ENCODE peak calls at places on chromosomes 2 and 18, in six cellular contexts. S is GM12878, U is K562, Q is HepG2, R is HCT116, E is H1. M is an unnamed sample. For H3K36me3 and H3K4me1, the result is how much of the 10 kb centered on the place peaks cover.

GRCh38 chr2:11796190-11797171 is 50.0 kb downstream of the LPIN1 start:
- DNase-seq in Q (no peak), R (no peak), S (no peak), U (no peak), E (no peak), M (no peak)

GRCh38 chr2:187922841-187923240 is 368.6 kb upstream of the TFPI start:
- DNase-seq in E (no peak), U (no peak), Q (no peak), S (no peak), R (no peak), M (no peak)

GRCh38 chr2:31962757-31963361 is 47.9 kb downstream of the MEMO1 start:
- DNase-seq in E (no peak), U (no peak), R (no peak), Q (no peak), S (no peak), M (no peak)

GRCh38 chr18:23378470-23378764 is 74.7 kb upstream of the RIOK3 start:
- DNase-seq in E (no peak), S (no peak), R (no peak), Q (no peak), U (no peak), M (no peak)

GRCh38 chr2:25808006-25808383 is 70.3 kb downstream of the ASXL2 start:
- DNase-seq in Q (no peak), S (no peak), U (no peak), R (no peak), E (no peak), M (no peak)

GRCh38 chr2:37615808-37616673 is 55.4 kb downstream of the CDC42EP3 start:
- DNase-seq in R (no peak), E (no peak), S (no peak), Q (no peak), U (no peak), M (no peak)

GRCh38 chr2:136301012-136301411 is 183.1 kb upstream of the CXCR4 start:
- DNase-seq in U (no peak), S (no peak), R (no peak), E (no peak), Q (no peak), M (no peak)

GRCh38 chr2:130823886-130824491 is 12.7 kb upstream of the ARHGEF4 start:
- DNase-seq in U (no peak), E (peak), R (no peak), Q (no peak), S (peak), M (no peak)

GRCh38 chr2:173151671-173152398 is 76.2 kb downstream of the MAP3K20 start:
- DNase-seq in R (peak), U (no peak), Q (no peak), S (no peak), E (no peak), M (no peak)

GRCh38 chr18:63518178-63519012 is 23.8 kb upstream of the SERPINB12 start:
- DNase-seq in S (peak), R (peak), U (peak), Q (peak), E (peak), M (peak)

GRCh38 chr18:75162467-75162866 is 46.5 kb downstream of the PTGR3 start:
- DNase-seq in R (no peak), U (no peak), E (no peak), S (no peak), Q (no peak), M (no peak)

GRCh38 chr18:64747803-64748202 is 598.9 kb upstream of the LINC00305 start:
- DNase-seq in Q (no peak), S (no peak), U (no peak), E (no peak), R (no peak), M (no peak)

GRCh38 chr2:29166237-29166630 is 51.0 kb downstream of the CLIP4 start:
- DNase-seq in R (no peak), E (no peak), S (no peak), U (no peak), Q (no peak), M (no peak)

GRCh38 chr18:12657048-12657848 is 659 bp downstream of the SPIRE1 start:
- DNase-seq in U (peak), E (peak), Q (no peak), S (no peak), R (no peak), M (no peak)

GRCh38 chr18:22701326-22701725 is 231.8 kb upstream of the RBBP8 start:
- DNase-seq in S (no peak), Q (no peak), U (no peak), R (no peak), E (no peak), M (no peak)

GRCh38 chr18:43751835-43752234 is 474.5 kb upstream of the SYT4 start:
- DNase-seq in U (no peak), S (no peak), E (no peak), Q (no peak), R (no peak), M (no peak)

GRCh38 chr2:106143495-106144215 is 50.4 kb downstream of the UXS1 start:
- DNase-seq in U (no peak), S (no peak), R (no peak), Q (no peak), E (no peak), M (peak)
- H3K36me3 ChIP-seq in U (under half), S (under half), R (under half), Q (under half), E (under half), M (under half)

GRCh38 chr2:229153946-229154345 is 117.1 kb downstream of the PID1 start:
- DNase-seq in S (no peak), R (no peak), E (no peak), Q (no peak), U (no peak), M (no peak)

GRCh38 chr2:229150317-229150716 is 120.8 kb downstream of the PID1 start:
- DNase-seq in E (no peak), U (no peak), R (no peak), Q (no peak), S (no peak), M (no peak)

GRCh38 chr2:229154381-229154780 is 116.7 kb downstream of the PID1 start:
- DNase-seq in S (no peak), R (no peak), E (no peak), Q (no peak), U (no peak), M (no peak)

GRCh38 chr2:229152784-229153183 is 118.3 kb downstream of the PID1 start:
- DNase-seq in U (no peak), E (no peak), R (no peak), Q (no peak), S (no peak), M (no peak)

DNA sequence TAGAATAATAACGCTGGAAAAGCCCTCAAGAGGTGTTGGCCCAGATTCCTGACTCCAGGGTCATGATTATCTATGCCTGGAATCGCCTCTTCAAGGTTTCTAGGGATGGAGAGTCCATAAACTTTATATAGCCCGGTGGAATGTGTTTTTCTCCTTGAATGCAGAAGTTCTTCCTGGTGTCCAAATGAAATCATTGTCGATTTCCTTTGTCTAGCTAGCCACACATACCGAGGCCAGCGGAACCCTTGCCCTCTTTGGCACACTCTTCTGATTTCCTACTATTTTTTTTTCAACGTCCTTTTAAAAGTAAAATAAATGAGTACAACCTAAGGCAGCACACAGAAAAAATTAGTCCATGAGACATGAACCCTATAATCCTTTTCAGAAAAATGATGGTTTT is 117.8 kb downstream of the PID1 start:
- DNase-seq in R (no peak), E (no peak), U (no peak), S (no peak), Q (no peak), M (no peak)
- TF ChIP-seq ZNF274 in R (no peak), E (no peak), U (no peak), S (no peak), Q (no peak), M (no peak)

GRCh38 chr2:238865015-238865719 is 17.3 kb downstream of the TWIST2 start:
- DNase-seq in Q (no peak), R (no peak), U (no peak), E (no peak), S (no peak), M (no peak)
- H3K4me1 ChIP-seq in Q (half or more), R (under half), U (under half), E (under half), S (under half), M (under half)

DNA sequence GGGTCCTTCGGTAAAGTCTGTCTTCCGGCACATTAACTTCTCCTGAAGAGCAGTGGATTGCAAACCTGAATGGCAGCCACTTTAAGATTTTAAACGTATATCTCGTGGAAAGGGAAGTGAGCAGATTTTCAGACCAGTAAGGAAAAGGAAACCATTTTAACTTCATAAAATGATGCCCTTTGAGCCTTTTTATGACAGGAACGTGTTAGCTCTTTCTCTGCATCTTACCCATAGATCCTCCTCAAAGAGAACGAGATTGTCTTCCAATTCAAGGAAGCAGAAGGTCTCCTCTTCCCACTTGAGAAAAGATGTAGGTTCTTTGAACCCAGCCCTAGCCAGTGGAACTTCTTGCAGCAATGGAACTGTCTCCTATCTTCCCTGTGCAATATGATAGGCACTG is 35.6 kb downstream of the HK2 start:
- DNase-seq in S (no peak), E (no peak), Q (no peak), R (no peak), U (no peak), M (no peak)
- H3K36me3 ChIP-seq in S (under half), E (under half), Q (half or more), R (under half), U (half or more), M (under half)

DNA sequence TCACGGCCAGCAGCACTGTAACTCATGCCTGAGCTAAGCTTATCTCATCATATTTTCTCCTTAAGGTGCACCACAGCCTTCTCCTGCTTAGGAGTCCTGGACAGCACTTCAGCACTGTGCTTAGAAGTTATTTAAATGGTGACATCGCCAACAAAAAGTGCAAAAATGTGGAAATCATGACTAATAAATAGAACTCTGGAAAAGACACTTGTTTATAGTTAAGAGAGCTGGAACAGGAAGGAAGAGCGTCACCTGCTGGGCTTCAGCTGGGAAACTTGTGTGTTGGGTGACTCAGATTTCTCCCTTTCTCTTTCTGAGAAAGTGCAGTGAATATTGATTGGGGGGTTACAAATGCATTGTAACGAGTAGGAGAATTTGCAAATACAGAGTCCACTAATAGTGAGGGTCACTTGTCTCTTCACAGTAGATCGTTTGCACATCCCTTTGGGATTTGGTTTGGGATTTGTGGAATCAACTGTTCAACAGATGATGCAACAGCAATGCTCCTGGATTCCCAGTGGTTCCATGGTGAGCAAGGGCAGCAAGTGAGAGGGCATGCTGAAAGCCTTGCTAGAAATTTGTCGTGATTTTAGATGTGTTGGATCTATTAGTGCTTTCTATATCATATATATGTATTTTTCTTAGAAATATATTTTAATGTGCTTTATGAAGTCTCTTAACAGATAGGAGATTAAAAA is 84.2 kb downstream of the DOK6 start:
- DNase-seq in Q (peak), S (no peak), U (no peak), E (no peak), R (no peak), M (peak)
- TF ChIP-seq ZNF274 in Q (no peak), S (no peak), U (no peak), E (no peak), R (no peak), M (no peak)

GRCh38 chr2:190837417-190837816 is 43.2 kb upstream of the GLS start:
- DNase-seq in Q (no peak), R (peak), S (no peak), U (no peak), E (no peak), M (no peak)
- H3K4me1 ChIP-seq in Q (under half), R (half or more), S (under half), U (under half), E (under half), M (under half)

DNA sequence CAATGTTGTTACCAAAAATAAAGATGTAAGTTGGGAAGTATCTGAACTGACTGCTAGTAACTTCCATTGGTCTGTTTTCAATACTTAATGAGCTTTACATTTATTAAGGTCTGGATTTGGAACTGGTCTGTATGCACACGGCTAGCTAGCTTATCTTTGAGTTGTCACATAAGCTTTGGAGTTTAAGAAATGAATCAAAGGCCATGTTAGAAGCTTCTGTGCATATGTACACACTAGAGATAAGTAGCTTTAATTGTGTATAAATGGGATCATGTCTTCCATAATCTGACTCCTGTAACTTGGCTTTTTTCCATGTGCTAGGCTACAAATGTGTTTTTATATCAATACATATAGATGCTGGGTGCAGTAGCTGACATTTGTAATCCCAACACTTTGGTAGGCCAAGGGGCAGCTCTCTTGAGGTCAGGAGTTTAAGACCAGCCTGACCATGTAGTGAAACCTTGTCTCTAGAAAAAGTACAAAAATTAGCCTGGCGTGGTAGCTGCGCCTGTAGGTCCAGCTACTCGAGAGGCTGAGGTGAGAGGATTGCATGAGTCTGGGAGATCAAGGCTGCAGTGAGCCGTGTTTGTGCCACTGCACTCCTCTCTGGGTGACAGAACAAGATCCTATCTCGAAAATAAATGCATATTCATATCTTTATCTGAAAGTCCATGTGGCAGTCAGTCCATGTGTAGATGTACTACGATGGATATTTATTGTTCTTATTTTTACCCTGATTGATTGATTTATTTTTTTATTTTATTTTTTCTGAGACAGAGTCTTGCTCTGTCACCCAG is 27.2 kb downstream of the ATIC start:
- DNase-seq in R (no peak), S (no peak), E (no peak), U (no peak), Q (no peak), M (no peak)
- H3K36me3 ChIP-seq in R (half or more), S (under half), E (half or more), U (half or more), Q (under half), M (half or more)

GRCh38 chr2:196169521-196169920 is 1.9 kb downstream of the STK17B start:
- DNase-seq in E (no peak), U (no peak), Q (no peak), R (no peak), S (no peak), M (no peak)

GRCh38 chr2:196170202-196170680 is 1.1 kb downstream of the STK17B start:
- DNase-seq in S (no peak), E (no peak), R (no peak), U (peak), Q (peak), M (no peak)

GRCh38 chr2:196166876-196167275 is 4.5 kb downstream of the STK17B start:
- DNase-seq in U (peak), S (no peak), E (no peak), R (no peak), Q (no peak), M (no peak)

GRCh38 chr2:196167666-196168065 is 3.7 kb downstream of the STK17B start:
- DNase-seq in S (no peak), Q (no peak), R (no peak), U (no peak), E (no peak), M (no peak)

DNA sequence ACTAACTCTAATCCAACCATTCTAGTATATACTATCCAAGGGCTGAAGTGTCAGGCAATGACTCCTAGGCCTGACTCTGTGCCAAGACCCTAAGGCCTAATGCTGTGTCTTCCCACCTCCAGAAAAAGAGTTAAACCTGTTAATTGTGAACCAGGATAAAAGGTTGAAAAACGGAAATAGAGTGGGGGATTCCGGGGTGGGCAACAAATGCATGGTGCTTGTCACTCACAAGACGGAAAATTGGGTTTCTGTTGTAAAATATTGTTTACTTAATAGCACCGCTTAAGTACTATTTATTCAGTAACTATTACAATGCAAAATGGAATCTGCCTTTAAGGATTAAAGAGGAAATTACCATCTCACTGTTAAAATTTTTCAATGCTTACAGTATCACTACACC is 3.2 kb downstream of the STK17B start:
- DNase-seq in S (no peak), E (no peak), Q (no peak), R (no peak), U (peak), M (no peak)
- TF ChIP-seq ZNF274 in S (no peak), E (no peak), Q (no peak), R (no peak), U (no peak), M (no peak)

GRCh38 chr2:70753978-70754377 is 14.0 kb downstream of the ADD2 start:
- DNase-seq in E (no peak), R (no peak), U (no peak), Q (no peak), S (no peak), M (no peak)
- H3K4me1 ChIP-seq in E (under half), R (under half), U (under half), Q (under half), S (under half), M (under half)

DNA sequence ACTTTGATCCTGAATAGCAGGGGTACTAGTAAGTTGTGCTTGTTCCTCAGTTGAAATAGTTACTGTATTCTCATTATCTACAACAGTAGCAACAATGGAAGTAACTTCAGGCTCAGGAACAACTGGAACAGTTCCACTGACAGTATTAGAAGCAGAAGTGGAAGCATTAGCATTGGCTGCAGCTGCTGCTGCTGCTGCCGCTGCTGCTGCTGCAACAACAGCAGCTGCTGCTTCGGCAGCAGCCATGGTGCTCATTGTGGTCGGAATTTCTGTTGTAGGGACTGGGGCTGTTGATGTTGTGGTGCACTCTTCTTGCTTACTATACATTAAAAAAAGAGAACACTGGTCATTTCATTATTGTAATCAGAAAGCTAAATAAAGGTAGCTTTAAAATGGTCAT is 40.8 kb downstream of the PRPF40A start:
- DNase-seq in E (no peak), R (no peak), Q (no peak), S (no peak), U (no peak), M (no peak)
- H3K36me3 ChIP-seq in E (under half), R (under half), Q (under half), S (under half), U (half or more), M (half or more)

M was measured in NT2/D1.